ENCODE peak calls at places on chromosomes 2 and 18, in eight cellular contexts. H is stomach, N is GM23338, Y is HL-60, B is breast epithelium, G is SK-N-SH, E is HCT116, V is spleen. U is an unnamed sample.

GRCh38 chr18:51437280-51438271 is 240.1 kb upstream of the MEX3C start:
- DNase-seq in H (no peak), N (no peak), Y (no peak), B (no peak), G (no peak), E (no peak), V (no peak), U (no peak)

GRCh38 chr2:4674007-4674406 is 970.6 kb downstream of the DCDC2C start:
- DNase-seq in H (no peak), N (no peak), Y (peak; percentile 4), B (no peak), G (no peak), E (no peak), V (peak; percentile 83), U (no peak)

GRCh38 chr2:191180712-191181111 is 29.9 kb upstream of the STAT4 start:
- DNase-seq in H (no peak), N (no peak), Y (no peak), B (no peak), G (no peak), E (no peak), V (no peak), U (no peak)

GRCh38 chr2:145751634-145752033 is 1231.7 kb upstream of the ZEB2 start:
- DNase-seq in H (no peak), N (peak; percentile 17), Y (peak; percentile 76), B (no peak), G (no peak), E (no peak), V (no peak), U (no peak)

GRCh38 chr2:200585730-200586643 is at the start of gene AOX1:
- DNase-seq in H (peak; percentile 48), N (peak; percentile 94), Y (no peak), B (no peak), G (peak; percentile 49), E (no peak), V (peak; percentile 84), U (no peak)

GRCh38 chr2:181818826-181819225 is 72.7 kb upstream of the ITPRID2 start:
- DNase-seq in H (no peak), N (no peak), Y (no peak), B (no peak), G (no peak), E (no peak), V (no peak), U (no peak)

GRCh38 chr2:71299507-71299906 is 32.1 kb upstream of the ZNF638 start:
- DNase-seq in H (no peak), N (peak; percentile 63), Y (no peak), B (no peak), G (peak; percentile 51), E (no peak), V (no peak), U (no peak)

GRCh38 chr2:49988816-49989215 is 834.5 kb upstream of the FSHR start:
- DNase-seq in H (no peak), N (no peak), Y (no peak), B (no peak), G (no peak), E (no peak), V (no peak), U (no peak)

GRCh38 chr18:711330-711692 is 1.1 kb downstream of the ENOSF1 start:
- DNase-seq in H (no peak), N (peak; percentile 36), Y (peak; percentile 43), B (no peak), G (peak; percentile 26), E (no peak), V (no peak), U (no peak)

GRCh38 chr18:28469946-28470345 is 293.0 kb upstream of the CDH2 start:
- DNase-seq in H (no peak), N (no peak), Y (no peak), B (no peak), G (no peak), E (no peak), V (no peak), U (no peak)

GRCh38 chr18:32576296-32576916 is 105.7 kb upstream of the GAREM1 start:
- DNase-seq in H (no peak), N (peak; percentile 65), Y (no peak), B (no peak), G (peak; percentile 43), E (no peak), V (no peak), U (no peak)

GRCh38 chr2:207051345-207051959 is 112.1 kb downstream of the CPO start:
- DNase-seq in H (no peak), N (no peak), Y (peak; percentile 38), B (no peak), G (no peak), E (no peak), V (no peak), U (no peak)

GRCh38 chr2:165203689-165204559 is at the start of gene SCN3A:
- DNase-seq in H (peak; percentile 30), N (peak; percentile 85), Y (no peak), B (no peak), G (peak; percentile 25), E (peak; percentile 24), V (no peak), U (peak; percentile 8)
- TF ChIP-seq POLR2AphosphoS5 in H (no peak), N (no peak), Y (no peak), B (no peak), G (no peak), E (no peak), V (no peak), U (no peak)

DNA sequence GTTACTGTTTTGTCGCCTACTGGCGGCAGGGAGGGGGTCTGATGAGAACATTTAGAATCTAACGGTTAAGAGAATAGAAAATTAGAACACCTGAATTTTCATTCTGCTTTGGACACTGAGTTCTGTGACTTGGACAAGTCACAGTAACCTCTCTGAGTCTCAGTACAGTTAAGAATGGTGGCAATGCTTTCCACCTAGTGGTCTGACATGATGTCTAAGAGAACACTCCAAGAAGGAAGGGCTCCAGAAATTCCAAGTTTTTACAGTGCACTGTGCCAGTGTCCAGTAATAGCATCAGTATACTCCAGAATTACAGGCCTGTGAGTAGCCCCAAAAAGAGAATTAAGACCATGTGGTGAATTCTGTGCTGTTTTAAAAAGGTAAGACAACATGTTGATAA is 174.1 kb upstream of the ZFP36L2 start:
- DNase-seq in H (no peak), N (no peak), Y (no peak), B (no peak), G (no peak), E (no peak), V (no peak), U (no peak)
- H3K27ac ChIP-seq in H (peak overlapping the region; percentile 74), N (no peak overlapping the region), Y (no peak overlapping the region), B (peak overlapping the region; percentile 27), G (peak overlapping the region; percentile 78), E (no peak overlapping the region), V (no peak overlapping the region), U (no peak overlapping the region)

GRCh38 chr2:69601179-69601612 is 42.3 kb downstream of the AAK1 start:
- DNase-seq in H (no peak), N (no peak), Y (no peak), B (no peak), G (no peak), E (peak; percentile 61), V (no peak), U (no peak)
- TF ChIP-seq POLR2AphosphoS5 in H (peak; percentile 85), N (no peak), Y (no peak), B (no peak), G (no peak), E (no peak), V (no peak), U (no peak)

GRCh38 chr2:197498937-197499593 is 575 bp downstream of the HSPD1 start:
- DNase-seq in H (peak; percentile 75), N (peak; percentile 68), Y (peak; percentile 57), B (peak; percentile 60), G (peak; percentile 59), E (no peak), V (peak; percentile 93), U (no peak)

GRCh38 chr2:197496695-197497094 is 2.9 kb downstream of the HSPD1 start:
- DNase-seq in H (no peak), N (no peak), Y (no peak), B (no peak), G (no peak), E (no peak), V (no peak), U (no peak)

GRCh38 chr2:197497301-197497700 is 2.3 kb downstream of the HSPD1 start:
- DNase-seq in H (no peak), N (no peak), Y (no peak), B (no peak), G (no peak), E (no peak), V (no peak), U (no peak)

GRCh38 chr2:197498627-197498936 is 1.1 kb downstream of the HSPD1 start:
- DNase-seq in H (no peak), N (no peak), Y (no peak), B (no peak), G (no peak), E (no peak), V (no peak), U (no peak)

GRCh38 chr2:197495433-197496134 is 4.1 kb downstream of the HSPD1 start:
- DNase-seq in H (no peak), N (no peak), Y (no peak), B (no peak), G (no peak), E (no peak), V (no peak), U (no peak)
- H3K27ac ChIP-seq in H (no peak overlapping the region), N (peak overlapping the region; percentile 72), Y (no peak overlapping the region), B (no peak overlapping the region), G (no peak overlapping the region), E (no peak overlapping the region), V (no peak overlapping the region), U (peak overlapping the region; percentile 2)

DNA sequence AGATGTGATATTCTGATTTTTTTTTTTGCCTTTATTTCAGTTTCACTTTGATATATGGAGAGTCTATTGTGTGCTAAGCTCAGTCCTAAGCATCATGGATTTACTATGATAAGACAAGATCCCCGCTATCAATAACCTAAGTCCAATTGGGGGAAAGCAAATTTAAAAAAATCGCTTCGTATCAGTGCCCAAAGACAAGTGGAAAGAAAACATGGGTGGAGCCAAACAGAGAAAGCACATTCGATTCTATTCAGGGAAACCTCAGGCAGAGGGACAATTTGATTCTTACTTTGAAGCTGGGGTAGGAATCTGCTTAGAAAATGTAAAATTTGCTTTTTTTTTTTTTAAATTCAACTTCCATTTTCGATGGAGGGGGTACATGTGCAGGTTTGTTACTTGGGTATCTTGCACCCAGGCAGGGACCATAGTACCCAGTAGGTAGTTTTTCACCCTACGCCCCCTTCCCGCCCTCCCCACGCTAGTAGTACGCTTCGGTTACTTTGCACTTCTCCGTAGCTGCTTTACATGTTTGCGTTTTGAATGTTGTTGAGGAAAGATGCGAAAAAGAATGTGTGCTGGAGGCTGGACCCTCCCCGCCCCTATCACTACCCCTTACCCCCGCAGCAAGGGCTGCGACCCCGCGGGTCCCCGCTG is 12.4 kb downstream of the KIF5C start:
- DNase-seq in H (no peak), N (peak; percentile 24), Y (no peak), B (no peak), G (no peak), E (no peak), V (no peak), U (no peak)
- TF ChIP-seq POLR2AphosphoS5 in H (no peak), N (no peak), Y (no peak), B (no peak), G (no peak), E (no peak), V (no peak), U (no peak)